ENCODE peak calls at places on chromosomes 11 and 22, in eight cellular contexts. A is activated CD4-positive, alpha-beta T cell treated with anti-CD3 and anti-CD28 coated beads, Interleukin-2, amount 50 U/mL, for 48 hours; Z is hepatocyte; L is SW 1271; T is nucleus accumbens; K is IMR-90; X is heart right ventricle; N is AG08395. M is an unnamed sample.
A peak's percentile ranks its signal among the peaks of the same experiment; 100 is the strongest.

GRCh38 chr11:14593671-14594070 is 49.9 kb upstream of the PDE3B start:
- DNase-seq in A (no peak), Z (no peak), L (no peak), T (no peak), K (no peak), X (no peak), N (no peak), M (no peak)

GRCh38 chr11:128291835-128292234 is 295.5 kb downstream of the ETS1 start:
- DNase-seq in A (peak; percentile 59), Z (no peak), L (no peak), T (no peak), K (no peak), X (no peak), N (no peak), M (no peak)

GRCh38 chr22:38925571-38926041 is 31.8 kb upstream of the APOBEC3A start:
- DNase-seq in A (no peak), Z (no peak), L (no peak), T (no peak), K (peak; percentile 30), X (no peak), N (no peak), M (no peak)

GRCh38 chr11:90453525-90453924 is 230.7 kb upstream of the CHORDC1 start:
- DNase-seq in A (no peak), Z (no peak), L (no peak), T (no peak), K (no peak), X (no peak), N (no peak), M (no peak)

GRCh38 chr11:77302752-77303151 is 1.3 kb upstream of the GDPD4 start:
- DNase-seq in A (no peak), Z (no peak), L (no peak), T (no peak), K (no peak), X (no peak), N (no peak), M (no peak)

GRCh38 chr11:130121430-130121978 is 38.1 kb upstream of the ST14 start:
- DNase-seq in A (no peak), Z (no peak), L (no peak), T (no peak), K (peak; percentile 81), X (no peak), N (peak; percentile 64), M (no peak)

GRCh38 chr11:128551641-128552335 is 35.6 kb downstream of the ETS1 start:
- DNase-seq in A (no peak), Z (no peak), L (no peak), T (no peak), K (no peak), X (no peak), N (no peak), M (no peak)

GRCh38 chr22:38240734-38241252 is 32.0 kb downstream of the TMEM184B start:
- DNase-seq in A (no peak), Z (peak; percentile 82), L (no peak), T (peak; percentile 23), K (peak; percentile 91), X (no peak), N (peak; percentile 63), M (no peak)

GRCh38 chr11:33533668-33534067 is 167.0 kb downstream of the C11orf91 start:
- DNase-seq in A (no peak), Z (no peak), L (no peak), T (no peak), K (peak; percentile 54), X (no peak), N (no peak), M (no peak)

GRCh38 chr11:65308281-65308891 is 6.3 kb upstream of the CDC42EP2 start:
- DNase-seq in A (no peak), Z (no peak), L (no peak), T (no peak), K (no peak), X (peak; percentile 72), N (no peak), M (no peak)

GRCh38 chr11:68352591-68352990 is 40.2 kb downstream of the LRP5 start:
- DNase-seq in A (no peak), Z (no peak), L (no peak), T (no peak), K (no peak), X (no peak), N (no peak), M (no peak)

GRCh38 chr11:62269654-62270278 is at the start of gene SCGB2A2:
- DNase-seq in A (no peak), Z (no peak), L (no peak), T (no peak), K (no peak), X (no peak), N (no peak), M (no peak)

GRCh38 chr22:17581056-17581455 is 17.8 kb downstream of the SLC25A18 start:
- DNase-seq in A (no peak), Z (no peak), L (no peak), T (no peak), K (no peak), X (no peak), N (no peak), M (no peak)

GRCh38 chr22:19820880-19821522 is 33.7 kb downstream of the GNB1L start:
- DNase-seq in A (no peak), Z (peak; percentile 3), L (no peak), T (no peak), K (no peak), X (no peak), N (no peak), M (no peak)

GRCh38 chr11:32947985-32948384 is 55.4 kb downstream of the QSER1 start:
- DNase-seq in A (no peak), Z (no peak), L (no peak), T (no peak), K (no peak), X (no peak), N (no peak), M (no peak)

GRCh38 chr22:40178417-40179409 is 988 bp downstream of the TNRC6B start:
- DNase-seq in A (peak; percentile 30), Z (peak; percentile 54), L (no peak), T (peak; percentile 7), K (peak; percentile 57), X (peak; percentile 30), N (peak; percentile 21), M (no peak)

GRCh38 chr11:123479048-123479837 is 49.2 kb downstream of the GRAMD1B start:
- DNase-seq in A (no peak), Z (no peak), L (no peak), T (no peak), K (no peak), X (no peak), N (no peak), M (no peak)

GRCh38 chr11:36249271-36249670 is 40.0 kb downstream of the COMMD9 start:
- DNase-seq in A (no peak), Z (peak; percentile 19), L (no peak), T (no peak), K (peak; percentile 91), X (no peak), N (peak; percentile 76), M (no peak)

GRCh38 chr11:69094111-69094914 is 45.6 kb downstream of the TPCN2 start:
- DNase-seq in A (no peak), Z (no peak), L (no peak), T (no peak), K (no peak), X (no peak), N (no peak), M (no peak)

GRCh38 chr11:125926682-125927081 is 19.2 kb upstream of the VSIG10L2 start:
- DNase-seq in A (no peak), Z (no peak), L (no peak), T (no peak), K (no peak), X (no peak), N (no peak), M (no peak)

GRCh38 chr11:78905756-78906155 is 331.1 kb upstream of the NARS2 start:
- DNase-seq in A (no peak), Z (no peak), L (no peak), T (no peak), K (no peak), X (peak; percentile 44), N (no peak), M (no peak)

GRCh38 chr22:49896201-49896600 is 22.0 kb downstream of the ALG12 start:
- DNase-seq in A (no peak), Z (no peak), L (no peak), T (no peak), K (no peak), X (no peak), N (no peak), M (no peak)

GRCh38 chr22:42375982-42376381 is 56.2 kb downstream of the NFAM1 start:
- DNase-seq in A (no peak), Z (no peak), L (no peak), T (no peak), K (no peak), X (peak; percentile 35), N (no peak), M (peak; percentile 44)

M was measured in tibial nerve.